ENCODE peak calls at places on chromosome 14, in eight cellular contexts. One of them, this sample, is unnamed.

GRCh38 chr14:32077081-32078029 is at the start of gene ARHGAP5:
- DNase-seq in SJCRH30: peak; percentile 66
- DNase-seq in left ventricle myocardium inferior: no peak
- DNase-seq in fibroblast of lung: peak; percentile 27
- DNase-seq in heart left ventricle: peak; percentile 78
- DNase-seq in trophoblast cell: peak; percentile 41
- DNase-seq in effector memory CD4-positive, alpha-beta T cell: peak; percentile 64
- DNase-seq in left lung: peak; percentile 91
- DNase-seq in this sample: no peak

GRCh38 chr14:95071649-95072256 is 85.6 kb downstream of the DICER1 start:
- DNase-seq in left lung: no peak
- DNase-seq in heart left ventricle: no peak
- DNase-seq in left ventricle myocardium inferior: no peak
- DNase-seq in SJCRH30: no peak
- DNase-seq in fibroblast of lung: no peak
- DNase-seq in trophoblast cell: no peak
- DNase-seq in effector memory CD4-positive, alpha-beta T cell: no peak
- DNase-seq in this sample: no peak

GRCh38 chr14:82533351-82533750 is 999.7 kb upstream of the SEL1L start:
- DNase-seq in left lung: no peak
- DNase-seq in fibroblast of lung: no peak
- DNase-seq in heart left ventricle: no peak
- DNase-seq in left ventricle myocardium inferior: no peak
- DNase-seq in trophoblast cell: no peak
- DNase-seq in SJCRH30: no peak
- DNase-seq in effector memory CD4-positive, alpha-beta T cell: no peak
- DNase-seq in this sample: no peak

GRCh38 chr14:101584049-101584859 is 23.0 kb downstream of the DIO3 start:
- DNase-seq in fibroblast of lung: no peak
- DNase-seq in trophoblast cell: peak; percentile 15
- DNase-seq in left ventricle myocardium inferior: peak; percentile 21
- DNase-seq in heart left ventricle: no peak
- DNase-seq in SJCRH30: peak; percentile 54
- DNase-seq in left lung: no peak
- DNase-seq in effector memory CD4-positive, alpha-beta T cell: no peak
- DNase-seq in this sample: peak; percentile 44

GRCh38 chr14:95331708-95332408 is 12.2 kb upstream of the CLMN start:
- DNase-seq in effector memory CD4-positive, alpha-beta T cell: no peak
- DNase-seq in SJCRH30: no peak
- DNase-seq in left ventricle myocardium inferior: no peak
- DNase-seq in trophoblast cell: no peak
- DNase-seq in fibroblast of lung: no peak
- DNase-seq in heart left ventricle: no peak
- DNase-seq in left lung: no peak
- DNase-seq in this sample: no peak

GRCh38 chr14:46433381-46433780 is 218.2 kb downstream of the RPL10L start:
- DNase-seq in left lung: no peak
- DNase-seq in heart left ventricle: no peak
- DNase-seq in SJCRH30: no peak
- DNase-seq in trophoblast cell: no peak
- DNase-seq in left ventricle myocardium inferior: no peak
- DNase-seq in fibroblast of lung: no peak
- DNase-seq in effector memory CD4-positive, alpha-beta T cell: no peak
- DNase-seq in this sample: no peak

GRCh38 chr14:105742531-105742848 is 216.1 kb downstream of the TMEM121 start:
- DNase-seq in effector memory CD4-positive, alpha-beta T cell: no peak
- DNase-seq in fibroblast of lung: no peak
- DNase-seq in heart left ventricle: no peak
- DNase-seq in SJCRH30: no peak
- DNase-seq in left lung: peak; percentile 45
- DNase-seq in trophoblast cell: no peak
- DNase-seq in left ventricle myocardium inferior: no peak
- DNase-seq in this sample: no peak

GRCh38 chr14:33237102-33237501 is 298.4 kb downstream of the NPAS3 start:
- DNase-seq in left ventricle myocardium inferior: no peak
- DNase-seq in fibroblast of lung: peak; percentile 81
- DNase-seq in heart left ventricle: no peak
- DNase-seq in SJCRH30: no peak
- DNase-seq in left lung: no peak
- DNase-seq in effector memory CD4-positive, alpha-beta T cell: no peak
- DNase-seq in trophoblast cell: peak; percentile 47
- DNase-seq in this sample: no peak

GRCh38 chr14:101774006-101774755 is 12.7 kb downstream of the PPP2R5C start:
- DNase-seq in effector memory CD4-positive, alpha-beta T cell: no peak
- DNase-seq in left lung: no peak
- DNase-seq in fibroblast of lung: no peak
- DNase-seq in heart left ventricle: no peak
- DNase-seq in SJCRH30: peak; percentile 85
- DNase-seq in left ventricle myocardium inferior: no peak
- DNase-seq in trophoblast cell: no peak
- DNase-seq in this sample: no peak

GRCh38 chr14:105139831-105140239 is 28.7 kb downstream of the JAG2 start:
- DNase-seq in fibroblast of lung: no peak
- DNase-seq in left ventricle myocardium inferior: no peak
- DNase-seq in heart left ventricle: no peak
- DNase-seq in effector memory CD4-positive, alpha-beta T cell: no peak
- DNase-seq in SJCRH30: no peak
- DNase-seq in left lung: no peak
- DNase-seq in trophoblast cell: no peak
- DNase-seq in this sample: no peak

GRCh38 chr14:105682956-105683570 is 156.7 kb downstream of the TMEM121 start:
- DNase-seq in heart left ventricle: no peak
- DNase-seq in left ventricle myocardium inferior: no peak
- DNase-seq in effector memory CD4-positive, alpha-beta T cell: no peak
- DNase-seq in fibroblast of lung: no peak
- DNase-seq in trophoblast cell: no peak
- DNase-seq in left lung: no peak
- DNase-seq in SJCRH30: no peak
- DNase-seq in this sample: no peak

GRCh38 chr14:70718383-70719123 is 76.8 kb downstream of the TTC9 start:
- DNase-seq in trophoblast cell: peak; percentile 12
- DNase-seq in effector memory CD4-positive, alpha-beta T cell: no peak
- DNase-seq in fibroblast of lung: no peak
- DNase-seq in left lung: no peak
- DNase-seq in left ventricle myocardium inferior: no peak
- DNase-seq in heart left ventricle: no peak
- DNase-seq in SJCRH30: no peak
- DNase-seq in this sample: no peak

GRCh38 chr14:98466807-98467206 is 805.2 kb downstream of the BCL11B start:
- DNase-seq in heart left ventricle: no peak
- DNase-seq in effector memory CD4-positive, alpha-beta T cell: no peak
- DNase-seq in trophoblast cell: no peak
- DNase-seq in fibroblast of lung: peak; percentile 66
- DNase-seq in SJCRH30: no peak
- DNase-seq in left ventricle myocardium inferior: no peak
- DNase-seq in left lung: no peak
- DNase-seq in this sample: no peak

GRCh38 chr14:91867316-91867988 is at the start of gene TC2N:
- DNase-seq in left lung: no peak
- DNase-seq in trophoblast cell: no peak
- DNase-seq in fibroblast of lung: no peak
- DNase-seq in left ventricle myocardium inferior: no peak
- DNase-seq in heart left ventricle: no peak
- DNase-seq in SJCRH30: no peak
- DNase-seq in effector memory CD4-positive, alpha-beta T cell: peak; percentile 41
- DNase-seq in this sample: no peak

GRCh38 chr14:65287264-65288131 is 125.0 kb upstream of the FUT8 start:
- DNase-seq in SJCRH30: no peak
- DNase-seq in fibroblast of lung: peak; percentile 20
- DNase-seq in effector memory CD4-positive, alpha-beta T cell: no peak
- DNase-seq in trophoblast cell: no peak
- DNase-seq in left lung: peak; percentile 71
- DNase-seq in heart left ventricle: no peak
- DNase-seq in left ventricle myocardium inferior: no peak
- DNase-seq in this sample: no peak

GRCh38 chr14:101402936-101403660 is 158.2 kb upstream of the DIO3 start:
- DNase-seq in left ventricle myocardium inferior: no peak
- DNase-seq in trophoblast cell: no peak
- DNase-seq in fibroblast of lung: no peak
- DNase-seq in heart left ventricle: no peak
- DNase-seq in left lung: no peak
- DNase-seq in SJCRH30: no peak
- DNase-seq in effector memory CD4-positive, alpha-beta T cell: no peak
- DNase-seq in this sample: no peak

GRCh38 chr14:65208548-65208947 is 106.2 kb upstream of the MAX start:
- DNase-seq in trophoblast cell: no peak
- DNase-seq in effector memory CD4-positive, alpha-beta T cell: no peak
- DNase-seq in heart left ventricle: no peak
- DNase-seq in left lung: no peak
- DNase-seq in fibroblast of lung: no peak
- DNase-seq in SJCRH30: no peak
- DNase-seq in left ventricle myocardium inferior: no peak
- DNase-seq in this sample: no peak

GRCh38 chr14:29654910-29655590 is 272.6 kb downstream of the PRKD1 start:
- DNase-seq in trophoblast cell: no peak
- DNase-seq in left ventricle myocardium inferior: no peak
- DNase-seq in fibroblast of lung: peak; percentile 56
- DNase-seq in left lung: no peak
- DNase-seq in SJCRH30: no peak
- DNase-seq in heart left ventricle: no peak
- DNase-seq in effector memory CD4-positive, alpha-beta T cell: no peak
- DNase-seq in this sample: no peak

GRCh38 chr14:25009891-25010290 is 40.1 kb downstream of the STXBP6 start:
- DNase-seq in effector memory CD4-positive, alpha-beta T cell: no peak
- DNase-seq in trophoblast cell: peak; percentile 31
- DNase-seq in heart left ventricle: no peak
- DNase-seq in left ventricle myocardium inferior: no peak
- DNase-seq in fibroblast of lung: peak; percentile 87
- DNase-seq in SJCRH30: peak; percentile 6
- DNase-seq in left lung: no peak
- DNase-seq in this sample: no peak

GRCh38 chr14:50425105-50425504 is 28.4 kb upstream of the CDKL1 start:
- DNase-seq in heart left ventricle: no peak
- DNase-seq in fibroblast of lung: no peak
- DNase-seq in trophoblast cell: no peak
- DNase-seq in left ventricle myocardium inferior: no peak
- DNase-seq in effector memory CD4-positive, alpha-beta T cell: no peak
- DNase-seq in left lung: no peak
- DNase-seq in SJCRH30: no peak
- DNase-seq in this sample: no peak
- H3K4me1 ChIP-seq in heart left ventricle: no peaks in the 10 kb centered on the region
- H3K4me1 ChIP-seq in fibroblast of lung: no peaks in the 10 kb centered on the region
- H3K4me1 ChIP-seq in trophoblast cell: no peaks in the 10 kb centered on the region
- H3K4me1 ChIP-seq in left ventricle myocardium inferior: no peaks in the 10 kb centered on the region
- H3K4me1 ChIP-seq in effector memory CD4-positive, alpha-beta T cell: no peaks in the 10 kb centered on the region
- H3K4me1 ChIP-seq in left lung: no peaks in the 10 kb centered on the region
- H3K4me1 ChIP-seq in SJCRH30: no peaks in the 10 kb centered on the region
- H3K4me1 ChIP-seq in this sample: peaks cover 7% of the 10 kb centered on the region

GRCh38 chr14:99968156-99968920 is 96.9 kb upstream of the EVL start:
- DNase-seq in heart left ventricle: no peak
- DNase-seq in left lung: no peak
- DNase-seq in fibroblast of lung: peak; percentile 96
- DNase-seq in left ventricle myocardium inferior: no peak
- DNase-seq in effector memory CD4-positive, alpha-beta T cell: no peak
- DNase-seq in SJCRH30: no peak
- DNase-seq in trophoblast cell: no peak
- DNase-seq in this sample: no peak
- H3K27ac ChIP-seq in heart left ventricle: no peak overlapping the region
- H3K27ac ChIP-seq in left lung: no peak overlapping the region
- H3K27ac ChIP-seq in fibroblast of lung: peak overlapping the region; percentile 17
- H3K27ac ChIP-seq in left ventricle myocardium inferior: no peak overlapping the region
- H3K27ac ChIP-seq in effector memory CD4-positive, alpha-beta T cell: no peak overlapping the region
- H3K27ac ChIP-seq in SJCRH30: no peak overlapping the region
- H3K27ac ChIP-seq in trophoblast cell: no peak overlapping the region
- H3K27ac ChIP-seq in this sample: no peak overlapping the region

GRCh38 chr14:68786491-68787234 is 6.2 kb downstream of the ZFP36L1 start:
- DNase-seq in trophoblast cell: peak; percentile 81
- DNase-seq in left ventricle myocardium inferior: no peak
- DNase-seq in left lung: no peak
- DNase-seq in heart left ventricle: no peak
- DNase-seq in effector memory CD4-positive, alpha-beta T cell: no peak
- DNase-seq in SJCRH30: no peak
- DNase-seq in fibroblast of lung: peak; percentile 80
- DNase-seq in this sample: no peak

GRCh38 chr14:68784298-68784910 is 8.5 kb downstream of the ZFP36L1 start:
- DNase-seq in trophoblast cell: no peak
- DNase-seq in SJCRH30: no peak
- DNase-seq in effector memory CD4-positive, alpha-beta T cell: no peak
- DNase-seq in left lung: no peak
- DNase-seq in left ventricle myocardium inferior: no peak
- DNase-seq in heart left ventricle: no peak
- DNase-seq in fibroblast of lung: peak; percentile 47
- DNase-seq in this sample: no peak

GRCh38 chr14:68787235-68787727 is 5.6 kb downstream of the ZFP36L1 start:
- DNase-seq in left ventricle myocardium inferior: no peak
- DNase-seq in heart left ventricle: no peak
- DNase-seq in effector memory CD4-positive, alpha-beta T cell: peak; percentile 20
- DNase-seq in left lung: no peak
- DNase-seq in trophoblast cell: peak; percentile 76
- DNase-seq in SJCRH30: no peak
- DNase-seq in fibroblast of lung: peak; percentile 60
- DNase-seq in this sample: no peak

GRCh38 chr14:68784995-68785816 is 7.7 kb downstream of the ZFP36L1 start:
- DNase-seq in SJCRH30: no peak
- DNase-seq in fibroblast of lung: peak; percentile 93
- DNase-seq in left ventricle myocardium inferior: no peak
- DNase-seq in trophoblast cell: peak; percentile 69
- DNase-seq in left lung: no peak
- DNase-seq in effector memory CD4-positive, alpha-beta T cell: no peak
- DNase-seq in heart left ventricle: no peak
- DNase-seq in this sample: no peak

GRCh38 chr14:68785817-68786490 is 6.9 kb downstream of the ZFP36L1 start:
- DNase-seq in fibroblast of lung: peak; percentile 75
- DNase-seq in left lung: no peak
- DNase-seq in SJCRH30: no peak
- DNase-seq in effector memory CD4-positive, alpha-beta T cell: peak; percentile 64
- DNase-seq in trophoblast cell: peak; percentile 93
- DNase-seq in heart left ventricle: no peak
- DNase-seq in left ventricle myocardium inferior: no peak
- DNase-seq in this sample: no peak
- H3K4me1 ChIP-seq in fibroblast of lung: peaks cover 19% of the 10 kb centered on the region
- H3K4me1 ChIP-seq in left lung: peaks cover 78% of the 10 kb centered on the region
- H3K4me1 ChIP-seq in SJCRH30: peaks cover 17% of the 10 kb centered on the region
- H3K4me1 ChIP-seq in effector memory CD4-positive, alpha-beta T cell: peaks cover 69% of the 10 kb centered on the region
- H3K4me1 ChIP-seq in trophoblast cell: peaks cover 24% of the 10 kb centered on the region
- H3K4me1 ChIP-seq in heart left ventricle: peaks cover 6% of the 10 kb centered on the region
- H3K4me1 ChIP-seq in left ventricle myocardium inferior: peaks cover 70% of the 10 kb centered on the region
- H3K4me1 ChIP-seq in this sample: peaks cover 57% of the 10 kb centered on the region

DNA sequence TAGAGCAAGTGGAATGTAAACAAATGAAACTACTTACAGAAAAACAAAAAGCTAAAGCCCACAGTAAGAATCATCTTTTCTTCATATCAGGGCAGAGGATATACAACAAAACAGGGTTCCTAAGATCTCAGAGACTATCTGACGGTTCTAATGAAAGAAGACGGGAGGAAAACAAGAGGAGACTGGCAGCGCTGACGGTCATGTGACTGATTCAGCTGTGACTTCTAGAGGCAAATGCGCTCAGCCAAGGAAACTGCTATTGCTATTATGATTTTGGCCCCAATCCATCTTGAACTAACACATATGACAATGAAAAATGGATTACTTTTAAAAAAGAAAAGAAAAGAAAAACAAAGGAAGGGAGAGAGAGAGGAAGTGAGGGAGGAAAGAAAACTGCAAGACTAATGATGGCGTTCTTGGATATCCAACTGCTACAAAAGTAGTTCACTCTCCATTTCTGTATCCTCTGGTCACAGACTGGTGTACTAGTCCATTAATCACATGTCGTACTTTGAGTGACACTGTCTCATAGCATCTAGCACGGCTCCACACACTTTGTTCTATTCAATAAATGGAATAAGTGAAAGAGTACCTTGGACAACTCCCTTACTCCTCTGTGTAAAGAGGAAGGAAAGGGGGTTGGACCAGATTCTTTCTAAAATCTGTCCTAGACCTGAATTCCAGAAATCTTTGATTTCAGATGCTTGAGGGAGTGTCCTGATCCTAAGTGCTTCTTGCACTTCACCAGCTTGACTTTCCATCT is 119.3 kb downstream of the DAD1 start:
- DNase-seq in SJCRH30: no peak
- DNase-seq in effector memory CD4-positive, alpha-beta T cell: no peak
- DNase-seq in left ventricle myocardium inferior: no peak
- DNase-seq in heart left ventricle: no peak
- DNase-seq in fibroblast of lung: no peak
- DNase-seq in trophoblast cell: no peak
- DNase-seq in left lung: no peak
- DNase-seq in this sample: no peak
- H3K27ac ChIP-seq in SJCRH30: no peak overlapping the region
- H3K27ac ChIP-seq in effector memory CD4-positive, alpha-beta T cell: no peak overlapping the region
- H3K27ac ChIP-seq in left ventricle myocardium inferior: no peak overlapping the region
- H3K27ac ChIP-seq in heart left ventricle: no peak overlapping the region
- H3K27ac ChIP-seq in fibroblast of lung: no peak overlapping the region
- H3K27ac ChIP-seq in trophoblast cell: no peak overlapping the region
- H3K27ac ChIP-seq in left lung: no peak overlapping the region
- H3K27ac ChIP-seq in this sample: no peak overlapping the region